ENCODE peak calls at places on chromosomes 7 and 10, in six cellular contexts. E is mammary epithelial cell, S is uterus, L is IMR-90, K is transverse colon, U is ovary. T is an unnamed sample. For H3K36me3, the result is how much of the 10 kb centered on the place peaks cover.

GRCh38 chr7:26944486-26944885 is 80.1 kb upstream of the SKAP2 start:
- DNase-seq in K (no peak), L (no peak), U (no peak), E (no peak), S (no peak), T (no peak)

GRCh38 chr7:74002474-74003017 is 25.4 kb upstream of the ELN start:
- DNase-seq in U (no peak), E (peak), L (peak), K (peak), S (peak), T (peak)

GRCh38 chr10:133198206-133198605 is 31.8 kb upstream of the UTF1 start:
- DNase-seq in L (no peak), K (no peak), E (no peak), S (no peak), U (no peak), T (no peak)

GRCh38 chr7:155188357-155188756 is 109.3 kb upstream of the INSIG1 start:
- DNase-seq in E (no peak), U (no peak), K (no peak), S (no peak), L (no peak), T (no peak)

GRCh38 chr10:59702347-59702746 is 7.3 kb downstream of the SLC16A9 start:
- DNase-seq in E (no peak), K (no peak), S (no peak), L (no peak), U (no peak), T (no peak)

GRCh38 chr7:119167431-119167830 is 942.9 kb downstream of the ANKRD7 start:
- DNase-seq in E (no peak), L (no peak), S (no peak), U (no peak), K (no peak), T (no peak)

GRCh38 chr10:66440562-66440961 is 485.3 kb upstream of the LRRTM3 start:
- DNase-seq in S (no peak), E (no peak), U (no peak), K (no peak), L (no peak), T (no peak)

GRCh38 chr7:12749069-12749468 is 61.6 kb downstream of the ARL4A start:
- DNase-seq in S (no peak), U (no peak), L (no peak), K (no peak), E (no peak), T (no peak)

GRCh38 chr10:111114931-111115500 is 38.2 kb downstream of the ADRA2A start:
- DNase-seq in U (no peak), E (no peak), K (no peak), S (no peak), L (no peak), T (no peak)

GRCh38 chr7:28069788-28070187 is 110.8 kb downstream of the JAZF1 start:
- DNase-seq in E (no peak), S (peak), L (peak), K (peak), U (peak), T (no peak)

GRCh38 chr7:16989883-16990413 is 108.2 kb upstream of the AGR3 start:
- DNase-seq in K (peak), U (peak), E (peak), L (peak), S (peak), T (no peak)

GRCh38 chr10:6301482-6302083 is 98.9 kb downstream of the PFKFB3 start:
- DNase-seq in U (no peak), E (no peak), K (no peak), L (no peak), S (no peak), T (no peak)

GRCh38 chr10:48236199-48236621 is 38.3 kb downstream of the FRMPD2 start:
- DNase-seq in U (no peak), K (no peak), S (no peak), E (no peak), L (no peak), T (no peak)

GRCh38 chr10:33155720-33156638 is 178.5 kb downstream of the NRP1 start:
- DNase-seq in U (no peak), S (no peak), K (no peak), L (peak), E (peak), T (no peak)

GRCh38 chr7:27147211-27148030 is at the start of gene HOXA6:
- DNase-seq in L (peak), E (peak), S (peak), K (peak), U (no peak), T (no peak)

DNA sequence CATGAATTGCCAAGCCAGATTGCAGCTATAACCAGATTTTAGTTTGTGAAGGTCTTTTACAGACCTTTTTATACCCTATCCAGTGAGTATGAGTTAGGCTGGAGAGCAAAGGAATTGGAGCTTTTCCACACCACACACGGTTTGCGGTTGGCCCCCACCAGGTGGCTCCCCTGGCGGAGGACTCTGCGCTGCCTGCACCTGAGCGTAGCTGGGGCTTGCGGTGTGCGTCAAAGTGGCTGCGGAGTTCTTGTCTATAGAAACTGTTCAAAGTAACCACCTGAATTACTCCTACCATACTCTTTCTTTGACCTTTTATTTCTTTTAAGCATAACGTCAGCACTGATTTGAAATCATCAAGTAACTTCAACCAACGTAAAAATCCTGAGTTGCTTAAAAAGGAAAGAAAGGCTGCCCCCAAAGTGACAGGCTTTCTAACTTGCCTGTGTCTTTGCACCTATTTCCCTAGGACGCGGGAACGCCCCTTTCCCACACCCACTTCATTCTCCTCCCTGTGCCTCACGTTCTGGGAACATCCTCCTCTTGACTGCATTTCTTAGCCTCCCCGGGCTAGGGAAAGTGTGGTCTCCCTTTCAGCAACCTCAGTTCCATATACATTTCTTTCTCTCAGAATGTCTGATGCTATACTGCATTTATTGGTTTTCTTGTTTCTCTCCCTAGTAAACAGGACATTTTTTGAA is 47.6 kb upstream of the TMEM72 start:
- DNase-seq in U (no peak), K (no peak), E (no peak), L (no peak), S (no peak), T (no peak)
- TF ChIP-seq CTCF in U (no peak), K (no peak), E (no peak), L (no peak), S (no peak), T (no peak)

GRCh38 chr7:65804887-65805286 is 68.0 kb upstream of the VKORC1L1 start:
- DNase-seq in L (no peak), E (no peak), K (no peak), S (no peak), U (no peak), T (no peak)

GRCh38 chr7:65812281-65812680 is 60.6 kb upstream of the VKORC1L1 start:
- DNase-seq in E (no peak), L (peak), K (no peak), U (no peak), S (no peak), T (no peak)

GRCh38 chr7:65809259-65809981 is 63.5 kb upstream of the VKORC1L1 start:
- DNase-seq in S (no peak), K (no peak), L (no peak), E (no peak), U (no peak), T (no peak)

GRCh38 chr7:65809982-65810288 is 62.9 kb upstream of the VKORC1L1 start:
- DNase-seq in K (no peak), L (no peak), U (no peak), E (no peak), S (no peak), T (no peak)
- H3K4me3 ChIP-seq in K (no peak), L (no peak), U (no peak), E (no peak), S (no peak), T (no peak)

GRCh38 chr7:50285259-50285658 is 19.3 kb upstream of the IKZF1 start:
- DNase-seq in S (no peak), U (no peak), E (no peak), L (no peak), K (no peak), T (no peak)
- H3K36me3 ChIP-seq in S (under half), U (under half), E (under half), L (under half), K (under half), T (under half)

GRCh38 chr7:148480479-148481146 is 110.0 kb upstream of the C7orf33 start:
- DNase-seq in S (no peak), U (no peak), L (no peak), K (no peak), E (no peak), T (no peak)
- TF ChIP-seq CTCF in S (no peak), U (no peak), L (no peak), K (no peak), E (no peak), T (no peak)